ENCODE peak calls at places on chromosomes 3 and 15, in ten cellular contexts. E is hepatocyte, J is nephron progenitor cell, Q is progenitor cell of endocrine pancreas, F is PC-3, D is foreskin fibroblast, P is MCF 10A, W is fibroblast of mammary gland, O is astrocyte of the spinal cord, Y is stomach. X is an unnamed sample.

GRCh38 chr3:110680365-110680909 is 391.2 kb upstream of the NECTIN3 start:
- DNase-seq in D (peak), O (no peak), W (no peak), Y (no peak), J (no peak), Q (no peak), P (no peak), F (peak), E (no peak), X (no peak)

GRCh38 chr3:24415819-24416218 is 78.8 kb downstream of the THRB start:
- DNase-seq in Q (no peak), O (no peak), F (no peak), Y (no peak), D (no peak), W (no peak), J (no peak), P (no peak), E (no peak), X (no peak)

GRCh38 chr3:130516645-130517512 is at the start of gene COL6A6:
- DNase-seq in J (peak), W (peak), Y (no peak), P (no peak), F (no peak), E (peak), Q (no peak), O (no peak), D (peak), X (no peak)

GRCh38 chr3:51887620-51888019 is 12.2 kb upstream of the IQCF5 start:
- DNase-seq in Y (peak), W (no peak), Q (no peak), J (no peak), F (peak), E (no peak), D (no peak), P (peak), O (no peak), X (no peak)

GRCh38 chr15:45449387-45449786 is 71.0 kb upstream of the GATM start:
- DNase-seq in E (no peak), J (no peak), P (no peak), W (no peak), Y (no peak), O (no peak), D (peak), Q (no peak), F (peak), X (no peak)

GRCh38 chr3:190581041-190581501 is 67.2 kb downstream of the IL1RAP start:
- DNase-seq in W (no peak), E (no peak), J (no peak), Q (no peak), D (peak), F (no peak), Y (no peak), O (peak), P (no peak), X (no peak)

GRCh38 chr3:99249627-99250026 is 348.1 kb upstream of the DCBLD2 start:
- DNase-seq in O (peak), D (no peak), Y (no peak), P (no peak), Q (no peak), W (no peak), J (no peak), E (no peak), F (no peak), X (no peak)

GRCh38 chr3:171979081-171979480 is 60.3 kb upstream of the FNDC3B start:
- DNase-seq in O (no peak), F (no peak), D (no peak), Q (no peak), Y (no peak), P (no peak), J (no peak), W (no peak), E (no peak), X (no peak)

GRCh38 chr15:84387086-84387485 is 151.5 kb downstream of the GOLGA6L4 start:
- DNase-seq in F (no peak), Y (no peak), W (no peak), Q (no peak), P (no peak), D (no peak), J (no peak), E (no peak), O (no peak), X (no peak)

GRCh38 chr3:31755911-31756658 is 223.4 kb downstream of the STT3B start:
- DNase-seq in P (no peak), Q (no peak), D (no peak), J (no peak), W (peak), O (no peak), E (no peak), Y (no peak), F (no peak), X (no peak)

GRCh38 chr3:14884665-14885064 is 62.7 kb upstream of the NR2C2 start:
- DNase-seq in P (no peak), O (no peak), W (no peak), F (no peak), Q (no peak), D (no peak), E (no peak), Y (no peak), J (no peak), X (no peak)

GRCh38 chr3:63726656-63727055 is 74.2 kb downstream of the SNTN start:
- DNase-seq in E (no peak), Y (no peak), W (no peak), D (no peak), Q (no peak), P (no peak), O (no peak), F (no peak), J (no peak), X (no peak)

GRCh38 chr3:171654809-171655208 is 155.5 kb downstream of the PLD1 start:
- DNase-seq in F (no peak), Q (no peak), P (peak), O (peak), E (peak), Y (no peak), J (no peak), D (peak), W (peak), X (no peak)

GRCh38 chr3:184016820-184017671 is 638 bp downstream of the ABCC5 start:
- DNase-seq in W (peak), Q (peak), Y (peak), O (peak), P (peak), F (peak), D (peak), E (peak), J (peak), X (peak)

GRCh38 chr3:45953536-45953935 is 10.3 kb downstream of the CXCR6 start:
- DNase-seq in D (no peak), Y (no peak), E (peak), W (no peak), P (no peak), O (no peak), J (no peak), Q (no peak), F (no peak), X (no peak)

GRCh38 chr15:83653639-83654378 is at the start of gene ADAMTSL3:
- DNase-seq in F (peak), W (peak), D (peak), O (peak), Y (peak), Q (peak), P (peak), E (peak), J (peak), X (peak)

GRCh38 chr3:171379281-171379680 is 80.9 kb downstream of the TNIK start:
- DNase-seq in F (peak), Q (no peak), P (no peak), J (no peak), Y (no peak), W (peak), O (peak), D (peak), E (no peak), X (no peak)

GRCh38 chr15:63436872-63437375 is 55.3 kb upstream of the CA12 start:
- DNase-seq in O (peak), Q (no peak), D (peak), F (peak), P (peak), E (peak), W (peak), J (peak), Y (peak), X (no peak)

GRCh38 chr3:141429371-141430035 is 57.3 kb upstream of the RASA2 start:
- DNase-seq in D (no peak), W (no peak), Y (no peak), O (no peak), J (no peak), F (no peak), P (no peak), Q (no peak), E (no peak), X (no peak)

GRCh38 chr15:29731865-29732264 is 90.4 kb downstream of the TJP1 start:
- DNase-seq in P (no peak), D (no peak), Y (no peak), F (peak), O (no peak), Q (no peak), W (no peak), E (no peak), J (no peak), X (no peak)

GRCh38 chr15:63414474-63415201 is 33.0 kb upstream of the CA12 start:
- DNase-seq in D (no peak), W (no peak), P (no peak), E (no peak), F (no peak), O (no peak), Y (no peak), J (no peak), Q (no peak), X (no peak)

GRCh38 chr15:51798281-51798680 is 31.2 kb upstream of the TMOD3 start:
- DNase-seq in O (no peak), D (no peak), P (no peak), J (no peak), W (no peak), E (no peak), Q (no peak), Y (no peak), F (no peak), X (no peak)

GRCh38 chr3:175469124-175469523 is 610.0 kb downstream of the NAALADL2 start:
- DNase-seq in W (no peak), F (no peak), Q (no peak), P (no peak), E (no peak), J (no peak), O (no peak), D (no peak), Y (no peak), X (no peak)

GRCh38 chr15:26191216-26191615 is 328.1 kb upstream of the ATP10A start:
- DNase-seq in Y (no peak), E (no peak), W (no peak), P (no peak), Q (no peak), D (no peak), J (no peak), O (no peak), F (no peak), X (no peak)

GRCh38 chr3:183584246-183584913 is 28.9 kb upstream of the KLHL6 start:
- DNase-seq in W (peak), Y (no peak), F (no peak), Q (no peak), O (peak), P (no peak), E (peak), D (peak), J (peak), X (no peak)

GRCh38 chr3:184175506-184175905 is 851 bp downstream of the AP2M1 start:
- DNase-seq in D (no peak), P (peak), F (no peak), Y (no peak), Q (no peak), E (no peak), W (no peak), J (no peak), O (no peak), X (no peak)

GRCh38 chr3:119508172-119508845 is 10.0 kb downstream of the TIMMDC1 start:
- DNase-seq in E (no peak), Y (no peak), J (no peak), Q (no peak), P (no peak), W (no peak), D (no peak), F (no peak), O (no peak), X (no peak)

GRCh38 chr15:44010114-44010513 is 183.3 kb downstream of the WDR76 start:
- DNase-seq in O (peak), Q (no peak), P (no peak), Y (no peak), F (no peak), D (peak), W (peak), J (no peak), E (no peak), X (no peak)

GRCh38 chr3:174498638-174499037 is 360.5 kb upstream of the NAALADL2 start:
- DNase-seq in J (no peak), E (no peak), Y (no peak), W (peak), P (no peak), F (no peak), D (peak), Q (no peak), O (peak), X (no peak)

GRCh38 chr3:136731274-136731884 is 20.8 kb downstream of the STAG1 start:
- DNase-seq in Y (no peak), D (no peak), F (peak), E (no peak), J (no peak), O (no peak), P (no peak), Q (no peak), W (peak), X (no peak)

GRCh38 chr3:64444619-64445317 is 219.5 kb upstream of the PRICKLE2 start:
- DNase-seq in Y (no peak), J (peak), O (no peak), E (peak), P (no peak), F (no peak), W (no peak), D (no peak), Q (peak), X (no peak)

GRCh38 chr3:98343647-98344507 is 9.8 kb upstream of the OR5K4 start:
- DNase-seq in Q (no peak), Y (no peak), J (peak), E (peak), W (peak), O (peak), P (peak), D (peak), F (peak), X (no peak)

GRCh38 chr3:136547293-136547692 is 204.9 kb downstream of the STAG1 start:
- DNase-seq in O (no peak), F (peak), W (peak), E (no peak), Q (no peak), Y (no peak), P (no peak), J (no peak), D (peak), X (no peak)

GRCh38 chr3:105166893-105167292 is 199.8 kb upstream of the ALCAM start:
- DNase-seq in Y (no peak), Q (no peak), J (no peak), E (no peak), F (no peak), W (no peak), O (peak), P (no peak), D (no peak), X (no peak)

GRCh38 chr15:101137312-101137940 is 114.4 kb downstream of the CHSY1 start:
- DNase-seq in P (no peak), W (no peak), F (no peak), Y (no peak), O (no peak), Q (no peak), J (no peak), D (no peak), E (no peak), X (no peak)

DNA sequence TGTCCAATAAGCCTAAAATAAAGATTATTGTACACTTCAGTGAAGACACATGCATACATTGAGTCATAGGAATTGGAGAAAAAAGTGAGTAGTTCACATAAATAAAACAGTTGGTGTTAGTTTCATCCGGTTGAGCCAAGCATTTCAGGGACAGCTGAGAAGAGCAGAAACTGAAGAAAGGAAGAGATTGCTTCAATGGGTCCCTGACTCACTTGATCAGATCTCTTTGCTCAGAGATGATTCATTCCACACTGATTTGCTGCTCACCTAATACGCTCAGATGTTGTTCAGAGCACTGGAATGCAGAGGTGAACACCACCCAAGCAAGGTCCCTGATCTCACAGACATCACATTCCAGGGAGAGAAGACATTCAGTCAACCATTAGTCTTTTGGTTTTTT is 93.7 kb downstream of the RAD18 start:
- DNase-seq in Y (no peak), W (peak), P (peak), Q (no peak), E (peak), F (peak), J (no peak), O (peak), D (peak), X (no peak)
- TF ChIP-seq CTCF in Y (no peak), W (no peak), P (no peak), Q (no peak), E (no peak), F (no peak), J (no peak), O (no peak), D (no peak), X (no peak)

DNA sequence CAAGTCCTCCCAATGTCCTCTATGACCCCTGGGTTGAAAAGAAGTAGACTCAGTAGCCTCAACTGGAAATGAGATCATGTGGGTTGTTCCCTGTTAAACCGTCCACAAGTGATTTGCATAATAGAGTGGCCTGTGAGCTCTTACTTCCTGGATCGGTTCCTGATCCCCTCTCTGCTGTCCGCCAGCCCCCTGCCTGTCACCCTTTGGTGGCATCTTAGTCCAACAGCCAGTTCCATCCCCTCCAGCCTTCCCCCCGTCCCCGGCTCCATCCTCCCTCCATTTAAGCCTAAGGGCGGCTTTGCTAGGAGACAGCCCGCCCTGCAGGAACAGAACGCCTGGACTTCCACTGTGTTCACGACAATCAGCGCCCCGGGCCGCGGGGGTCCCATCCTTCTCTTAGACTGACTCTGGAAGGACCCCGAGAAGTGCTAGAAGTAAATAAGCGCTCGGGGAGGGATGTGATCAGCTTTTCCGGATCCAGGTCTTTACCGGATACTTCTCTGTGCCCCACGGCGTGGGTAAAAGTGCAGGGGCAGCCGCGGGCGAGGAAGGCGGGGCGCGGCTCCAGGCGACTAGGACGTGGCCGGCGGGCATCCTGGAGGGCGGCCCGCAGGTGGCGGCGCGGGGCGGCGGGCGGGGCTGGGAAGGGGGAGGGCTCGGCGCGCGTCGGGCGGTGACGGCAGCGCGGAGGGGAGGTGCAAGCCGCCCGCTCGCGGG is 51.2 kb upstream of the ULK4 start:
- DNase-seq in Q (peak), F (peak), J (no peak), P (peak), E (peak), O (peak), D (peak), W (peak), Y (peak), X (peak)
- TF ChIP-seq CTCF in Q (no peak), F (no peak), J (no peak), P (no peak), E (no peak), O (no peak), D (no peak), W (no peak), Y (no peak), X (no peak)

GRCh38 chr15:48642795-48643194 is 2.7 kb downstream of the FBN1 start:
- DNase-seq in F (no peak), Q (no peak), J (no peak), Y (no peak), D (no peak), E (no peak), P (no peak), W (peak), O (no peak), X (no peak)

GRCh38 chr15:48638966-48639365 is 6.5 kb downstream of the FBN1 start:
- DNase-seq in O (no peak), W (no peak), P (no peak), J (no peak), Y (no peak), F (no peak), E (no peak), Q (no peak), D (no peak), X (no peak)

GRCh38 chr15:48643236-48643635 is 2.3 kb downstream of the FBN1 start:
- DNase-seq in O (no peak), J (no peak), Y (no peak), P (no peak), Q (no peak), D (no peak), E (no peak), W (peak), F (peak), X (no peak)

GRCh38 chr15:48643776-48644497 is 1.6 kb downstream of the FBN1 start:
- DNase-seq in J (no peak), D (peak), P (no peak), O (no peak), Y (no peak), W (peak), F (peak), Q (no peak), E (no peak), X (no peak)

GRCh38 chr15:48641416-48641815 is 4.1 kb downstream of the FBN1 start:
- DNase-seq in F (peak), Q (no peak), W (peak), O (peak), D (peak), J (no peak), E (no peak), Y (no peak), P (peak), X (no peak)
- TF ChIP-seq CTCF in F (peak), Q (no peak), W (peak), O (peak), D (peak), J (no peak), E (peak), Y (no peak), P (peak), X (peak)

GRCh38 chr3:94069242-94069813 is 6.5 kb downstream of the NSUN3 start:
- DNase-seq in W (peak), Q (no peak), P (peak), J (no peak), D (peak), Y (no peak), O (peak), F (peak), E (no peak), X (no peak)
- TF ChIP-seq CTCF in W (peak), Q (peak), P (peak), J (peak), D (no peak), Y (peak), O (peak), F (peak), E (peak), X (peak)

GRCh38 chr3:108493862-108494261 is 16.5 kb downstream of the MYH15 start:
- DNase-seq in P (peak), W (no peak), F (peak), D (peak), J (no peak), Y (no peak), O (no peak), Q (no peak), E (no peak), X (no peak)
- TF ChIP-seq CTCF in P (no peak), W (peak), F (peak), D (no peak), J (no peak), Y (no peak), O (peak), Q (peak), E (no peak), X (peak)

GRCh38 chr3:62332771-62333381 is 40.5 kb downstream of the FEZF2 start:
- DNase-seq in F (peak), J (peak), O (peak), D (peak), Q (no peak), E (peak), P (peak), W (peak), Y (no peak), X (no peak)
- TF ChIP-seq CTCF in F (peak), J (peak), O (peak), D (peak), Q (peak), E (peak), P (peak), W (peak), Y (peak), X (peak)

GRCh38 chr15:39153058-39153457 is 427.8 kb upstream of the THBS1 start:
- DNase-seq in J (no peak), O (no peak), D (no peak), E (no peak), Y (no peak), P (no peak), W (no peak), Q (no peak), F (peak), X (no peak)
- TF ChIP-seq CTCF in J (no peak), O (no peak), D (no peak), E (no peak), Y (no peak), P (no peak), W (no peak), Q (no peak), F (no peak), X (no peak)

DNA sequence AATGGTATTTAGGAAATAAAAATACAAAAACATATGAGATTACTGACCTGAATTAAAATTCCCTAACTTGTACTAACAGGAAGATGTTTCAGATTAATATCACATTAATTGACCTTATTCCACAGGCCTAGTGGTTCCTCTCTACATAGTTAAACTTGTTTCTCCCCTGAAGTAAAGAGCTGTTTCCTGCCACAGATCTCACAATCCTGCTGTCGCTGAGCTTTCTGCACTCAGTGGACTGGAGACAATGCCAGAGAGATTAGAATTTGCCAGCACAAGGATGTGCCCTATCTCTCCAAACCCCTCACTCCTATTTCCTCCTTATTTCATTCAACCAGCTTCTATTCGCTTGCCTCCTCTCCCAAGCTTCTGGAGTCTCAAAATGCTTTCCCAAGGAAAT is 130.6 kb downstream of the CTNNB1 start:
- DNase-seq in J (no peak), E (no peak), Q (no peak), O (no peak), P (no peak), F (no peak), Y (no peak), W (no peak), D (no peak), X (no peak)
- TF ChIP-seq CTCF in J (no peak), E (no peak), Q (no peak), O (no peak), P (no peak), F (no peak), Y (no peak), W (no peak), D (no peak), X (no peak)

GRCh38 chr3:165256554-165256953 is 60.4 kb upstream of the SLITRK3 start:
- DNase-seq in F (peak), Q (no peak), O (no peak), P (peak), Y (no peak), W (no peak), D (no peak), E (no peak), J (no peak), X (no peak)
- TF ChIP-seq CTCF in F (peak), Q (no peak), O (peak), P (peak), Y (no peak), W (peak), D (no peak), E (peak), J (no peak), X (no peak)

X was measured in D721Med.